ENCODE peak calls at places on chromosomes 7 and 10, in four cellular contexts. O is stimulated activated CD4-positive, alpha-beta T cell treated with anti-CD3 and anti-CD28 coated beads, Interleukin-1b, Interleukin-23, amount 100 ng/mL, for 48 hours; Z is astrocyte of the spinal cord; X is NCI-H774. M is an unnamed sample.

GRCh38 chr7:25069900-25070443 is 55.1 kb downstream of the CYCS start:
- DNase-seq in O (peak), Z (peak), X (peak), M (peak)

GRCh38 chr10:132862485-132863420 is 76.8 kb upstream of the NKX6-2 start:
- DNase-seq in O (no peak), Z (no peak), X (no peak), M (no peak)

GRCh38 chr10:27742195-27742925 is 3.3 kb downstream of the MKX start:
- DNase-seq in O (peak), Z (peak), X (peak), M (peak)

GRCh38 chr10:94093286-94093905 is 99.7 kb downstream of the PLCE1 start:
- DNase-seq in O (no peak), Z (no peak), X (no peak), M (peak)

GRCh38 chr10:2014541-2014940 is 277.2 kb upstream of the ADARB2 start:
- DNase-seq in O (no peak), Z (no peak), X (no peak), M (no peak)

GRCh38 chr7:73521636-73522080 is 435 bp downstream of the BAZ1B start:
- DNase-seq in O (no peak), Z (peak), X (peak), M (peak)

GRCh38 chr7:150402671-150403321 is 23.7 kb downstream of the ZNF775 start:
- DNase-seq in O (no peak), Z (no peak), X (no peak), M (no peak)

GRCh38 chr10:49613882-49614241 is at the start of gene CHAT:
- DNase-seq in O (no peak), Z (no peak), X (no peak), M (no peak)

GRCh38 chr7:16431646-16432424 is 10.5 kb upstream of the CRPPA start:
- DNase-seq in O (no peak), Z (peak), X (no peak), M (no peak)

GRCh38 chr7:26368542-26368941 is 76.9 kb downstream of the SNX10 start:
- DNase-seq in O (no peak), Z (peak), X (no peak), M (peak)

GRCh38 chr10:3720228-3721019 is 64.6 kb downstream of the KLF6 start:
- DNase-seq in O (no peak), Z (peak), X (no peak), M (peak)

M was measured in IMR-90.